ENCODE peak calls at places on chromosomes 12 and 14, in four cellular contexts. V is left lung, P is AG04450, Z is SK-N-SH. I is an unnamed sample.

GRCh38 chr12:122855985-122856831 is 21.0 kb downstream of the HIP1R start:
- DNase-seq in V (no peak), P (no peak), Z (peak; percentile 41), I (no peak)

GRCh38 chr14:35161231-35161630 is 38.9 kb downstream of the PRORP start:
- DNase-seq in V (no peak), P (no peak), Z (no peak), I (no peak)

GRCh38 chr12:121986494-121987245 is 35.0 kb upstream of the BCL7A start:
- DNase-seq in V (no peak), P (no peak), Z (no peak), I (no peak)

GRCh38 chr12:96886998-96887677 is 19.9 kb upstream of the NEDD1 start:
- DNase-seq in V (no peak), P (peak; percentile 68), Z (no peak), I (no peak)

GRCh38 chr14:76121089-76121748 is 30.5 kb upstream of the GPATCH2L start:
- DNase-seq in V (no peak), P (no peak), Z (no peak), I (no peak)

GRCh38 chr14:71970272-71970671 is 38.0 kb downstream of the RGS6 start:
- DNase-seq in V (no peak), P (no peak), Z (no peak), I (no peak)

GRCh38 chr14:22370084-22370847 is 218.8 kb downstream of the DAD1 start:
- DNase-seq in V (no peak), P (no peak), Z (no peak), I (no peak)

GRCh38 chr12:78697817-78698415 is 166.7 kb upstream of the SYT1 start:
- DNase-seq in V (no peak), P (no peak), Z (no peak), I (no peak)

GRCh38 chr14:51333901-51334432 is 93.9 kb downstream of the TMX1 start:
- DNase-seq in V (no peak), P (no peak), Z (no peak), I (no peak)

GRCh38 chr12:11555743-11556625 is 93.5 kb upstream of the ETV6 start:
- DNase-seq in V (no peak), P (no peak), Z (no peak), I (no peak)

GRCh38 chr12:50825372-50825838 is 17.3 kb upstream of the TMPRSS12 start:
- DNase-seq in V (no peak), P (peak; percentile 50), Z (peak; percentile 36), I (no peak)

GRCh38 chr14:75905505-75905904 is 76.3 kb downstream of the TGFB3 start:
- DNase-seq in V (no peak), P (no peak), Z (no peak), I (no peak)

GRCh38 chr12:113301811-113302210 is 33.1 kb downstream of the SLC8B1 start:
- DNase-seq in V (peak; percentile 32), P (no peak), Z (no peak), I (no peak)

GRCh38 chr14:63544641-63545234 is 1.6 kb upstream of the PPP2R5E start:
- DNase-seq in V (no peak), P (no peak), Z (peak; percentile 63), I (no peak)

GRCh38 chr14:90087433-90087832 is 25.6 kb downstream of the KCNK13 start:
- DNase-seq in V (no peak), P (peak; percentile 13), Z (no peak), I (no peak)

GRCh38 chr14:84937449-84937848 is 592.5 kb upstream of the FLRT2 start:
- DNase-seq in V (no peak), P (no peak), Z (no peak), I (no peak)

GRCh38 chr12:67471810-67472209 is 176.7 kb upstream of the DYRK2 start:
- DNase-seq in V (no peak), P (no peak), Z (no peak), I (no peak)

GRCh38 chr12:1350055-1350933 is 244.1 kb downstream of the FBXL14 start:
- DNase-seq in V (no peak), P (peak; percentile 53), Z (no peak), I (no peak)

GRCh38 chr12:122946690-122947271 is 19.5 kb downstream of the ABCB9 start:
- DNase-seq in V (peak; percentile 94), P (peak; percentile 97), Z (no peak), I (no peak)

GRCh38 chr14:54177861-54178591 is 218.8 kb upstream of the CDKN3 start:
- DNase-seq in V (no peak), P (no peak), Z (no peak), I (peak; percentile 17)

GRCh38 chr14:54175298-54175942 is 218.8 kb upstream of the BMP4 start:
- DNase-seq in V (no peak), P (peak; percentile 43), Z (peak; percentile 54), I (peak; percentile 77)

GRCh38 chr14:104928391-104929133 is 3.9 kb downstream of the PLD4 start:
- DNase-seq in V (peak; percentile 79), P (no peak), Z (no peak), I (no peak)

GRCh38 chr14:70871863-70872677 is 35.2 kb upstream of the PCNX1 start:
- DNase-seq in V (no peak), P (no peak), Z (no peak), I (no peak)

GRCh38 chr12:80045594-80045993 is 53.7 kb upstream of the OTOGL start:
- DNase-seq in V (no peak), P (peak; percentile 29), Z (no peak), I (no peak)

GRCh38 chr12:101939856-101940265 is 62.5 kb downstream of the DRAM1 start:
- DNase-seq in V (no peak), P (peak; percentile 63), Z (peak; percentile 57), I (peak; percentile 60)

GRCh38 chr12:115963030-115963480 is 314.4 kb downstream of the MED13L start:
- DNase-seq in V (no peak), P (no peak), Z (no peak), I (no peak)

GRCh38 chr14:63357841-63358240 is 39.1 kb upstream of the GPHB5 start:
- DNase-seq in V (no peak), P (no peak), Z (no peak), I (no peak)

GRCh38 chr12:78470354-78471195 is 394.0 kb upstream of the SYT1 start:
- DNase-seq in V (no peak), P (no peak), Z (peak; percentile 6), I (peak; percentile 9)

GRCh38 chr12:62976110-62976640 is 41.2 kb upstream of the PPM1H start:
- DNase-seq in V (no peak), P (no peak), Z (no peak), I (no peak)

DNA sequence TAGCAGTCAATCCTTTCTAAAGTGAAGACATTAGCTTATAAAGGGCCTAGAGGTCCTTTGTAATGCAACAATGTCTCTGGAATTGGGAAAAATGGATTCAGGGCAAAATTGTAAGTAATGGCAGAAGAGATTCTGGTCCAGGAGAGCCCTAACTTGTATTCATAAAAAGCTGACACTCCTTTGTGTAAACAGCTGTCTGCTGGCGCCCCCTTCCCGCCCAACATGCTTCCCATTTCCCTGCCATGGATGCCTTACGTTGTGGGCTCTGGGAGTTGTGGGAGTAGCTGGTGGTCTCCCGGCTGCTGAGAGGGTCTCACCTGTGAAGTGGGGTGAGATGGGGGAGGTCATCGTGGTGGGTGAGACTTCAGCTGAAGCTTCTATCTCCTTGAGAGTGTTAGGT is 2.3 kb downstream of the ACRBP start:
- DNase-seq in V (no peak), P (no peak), Z (peak; percentile 74), I (peak; percentile 21)
- TF ChIP-seq CTCF in V (no peak), P (no peak), Z (peak; percentile 28), I (no peak)

GRCh38 chr12:95803817-95804216 is 13.3 kb upstream of the NTN4 start:
- DNase-seq in V (no peak), P (no peak), Z (no peak), I (no peak)
- TF ChIP-seq CTCF in V (no peak), P (no peak), Z (no peak), I (no peak)

GRCh38 chr14:102058931-102059330 is 27.9 kb downstream of the HSP90AA1 start:
- DNase-seq in V (no peak), P (no peak), Z (no peak), I (no peak)

GRCh38 chr14:102058146-102058545 is 28.7 kb downstream of the HSP90AA1 start:
- DNase-seq in V (peak; percentile 12), P (no peak), Z (no peak), I (no peak)

GRCh38 chr14:102063808-102064429 is 22.9 kb downstream of the HSP90AA1 start:
- DNase-seq in V (no peak), P (no peak), Z (peak; percentile 22), I (no peak)

GRCh38 chr14:102066041-102066451 is 20.8 kb downstream of the HSP90AA1 start:
- DNase-seq in V (peak; percentile 63), P (no peak), Z (peak; percentile 14), I (no peak)

GRCh38 chr14:102063092-102063807 is 23.6 kb downstream of the HSP90AA1 start:
- DNase-seq in V (peak; percentile 92), P (peak; percentile 47), Z (peak; percentile 94), I (peak; percentile 72)
- TF ChIP-seq CTCF in V (peak; percentile 35), P (peak; percentile 57), Z (peak; percentile 60), I (no peak)

GRCh38 chr12:13211859-13212664 is 15.5 kb downstream of the EMP1 start:
- DNase-seq in V (no peak), P (no peak), Z (peak; percentile 56), I (peak; percentile 68)
- TF ChIP-seq CTCF in V (peak; percentile 67), P (peak; percentile 86), Z (peak; percentile 94), I (peak; percentile 87)

GRCh38 chr14:56630707-56631106 is 51.1 kb downstream of the TMEM260 start:
- DNase-seq in V (no peak), P (no peak), Z (no peak), I (no peak)
- TF ChIP-seq CTCF in V (no peak), P (no peak), Z (no peak), I (no peak)

GRCh38 chr12:98646165-98646764 is 1.2 kb downstream of the APAF1 start:
- DNase-seq in V (no peak), P (no peak), Z (no peak), I (no peak)
- TF ChIP-seq CTCF in V (no peak), P (no peak), Z (peak; percentile 47), I (peak; percentile 8)

GRCh38 chr14:94411638-94412037 is 23.2 kb upstream of the SERPINA1 start:
- DNase-seq in V (no peak), P (no peak), Z (no peak), I (no peak)

GRCh38 chr14:94408546-94409095 is 20.2 kb upstream of the SERPINA1 start:
- DNase-seq in V (no peak), P (no peak), Z (no peak), I (no peak)

GRCh38 chr14:94407906-94408305 is 19.5 kb upstream of the SERPINA1 start:
- DNase-seq in V (no peak), P (no peak), Z (no peak), I (no peak)

GRCh38 chr14:94412671-94413638 is 24.6 kb upstream of the SERPINA1 start:
- DNase-seq in V (no peak), P (no peak), Z (no peak), I (no peak)
- TF ChIP-seq CTCF in V (no peak), P (peak; percentile 54), Z (peak; percentile 58), I (no peak)

I was measured in nephron progenitor cell.